ENCODE peak calls at places on chromosomes 6 and 20, in five cellular contexts. One of them, this sample, is unnamed.
A peak's percentile ranks its signal among the peaks of the same experiment; 100 is the strongest.

GRCh38 chr20:50057409-50058053 is 55.4 kb downstream of the UBE2V1 start:
- DNase-seq in NCI-H748 treated with DMSO at 0.1 percent for 48 hours: no peak
- DNase-seq in ELR: no peak
- DNase-seq in glutamatergic neuron: no peak
- DNase-seq in cardiac septum: no peak
- DNase-seq in this sample: no peak

GRCh38 chr6:26240157-26240980 is 124.6 kb upstream of the BTN3A2 start:
- DNase-seq in NCI-H748 treated with DMSO at 0.1 percent for 48 hours: no peak
- DNase-seq in ELR: peak; percentile 90
- DNase-seq in glutamatergic neuron: peak; percentile 32
- DNase-seq in cardiac septum: no peak
- DNase-seq in this sample: peak; percentile 77

GRCh38 chr6:79076881-79077641 is 993 bp downstream of the PHIP start:
- DNase-seq in NCI-H748 treated with DMSO at 0.1 percent for 48 hours: peak; percentile 82
- DNase-seq in ELR: peak; percentile 96
- DNase-seq in glutamatergic neuron: peak; percentile 90
- DNase-seq in cardiac septum: peak; percentile 96
- DNase-seq in this sample: peak; percentile 85

GRCh38 chr6:2522521-2522920 is 228.2 kb downstream of the MYLK4 start:
- DNase-seq in NCI-H748 treated with DMSO at 0.1 percent for 48 hours: no peak
- DNase-seq in ELR: peak; percentile 75
- DNase-seq in glutamatergic neuron: no peak
- DNase-seq in cardiac septum: no peak
- DNase-seq in this sample: peak; percentile 79

GRCh38 chr20:49687595-49688567 is 25.8 kb downstream of the B4GALT5 start:
- DNase-seq in NCI-H748 treated with DMSO at 0.1 percent for 48 hours: no peak
- DNase-seq in ELR: no peak
- DNase-seq in glutamatergic neuron: no peak
- DNase-seq in cardiac septum: no peak
- DNase-seq in this sample: no peak

GRCh38 chr6:15364401-15365037 is 118.7 kb downstream of the JARID2 start:
- DNase-seq in NCI-H748 treated with DMSO at 0.1 percent for 48 hours: no peak
- DNase-seq in ELR: no peak
- DNase-seq in glutamatergic neuron: no peak
- DNase-seq in cardiac septum: no peak
- DNase-seq in this sample: no peak

GRCh38 chr6:144131248-144131709 is 19.0 kb upstream of the STX11 start:
- DNase-seq in NCI-H748 treated with DMSO at 0.1 percent for 48 hours: no peak
- DNase-seq in ELR: peak; percentile 93
- DNase-seq in glutamatergic neuron: no peak
- DNase-seq in cardiac septum: no peak
- DNase-seq in this sample: no peak

GRCh38 chr6:136315594-136315993 is 25.9 kb upstream of the BCLAF1 start:
- DNase-seq in NCI-H748 treated with DMSO at 0.1 percent for 48 hours: no peak
- DNase-seq in ELR: no peak
- DNase-seq in glutamatergic neuron: no peak
- DNase-seq in cardiac septum: no peak
- DNase-seq in this sample: no peak

GRCh38 chr6:14452567-14453527 is 335.3 kb downstream of the CD83 start:
- DNase-seq in NCI-H748 treated with DMSO at 0.1 percent for 48 hours: no peak
- DNase-seq in ELR: no peak
- DNase-seq in glutamatergic neuron: no peak
- DNase-seq in cardiac septum: no peak
- DNase-seq in this sample: peak; percentile 50